ENCODE peak calls at places on chromosomes 2 and 18, in four cellular contexts. A is foreskin fibroblast; S is mucosa of descending colon; F is effector memory CD4-positive, alpha-beta T cell. X is an unnamed sample.
A peak's percentile ranks its signal among the peaks of the same experiment; 100 is the strongest.

GRCh38 chr18:76398295-76398694 is 96.7 kb downstream of the ZNF516 start:
- DNase-seq in A (no peak), S (no peak), F (no peak), X (no peak)

GRCh38 chr2:50951416-50951815 is 80.5 kb downstream of the NRXN1 start:
- DNase-seq in A (peak; percentile 3), S (no peak), F (no peak), X (no peak)

GRCh38 chr2:134158295-134158694 is 95.6 kb upstream of the MGAT5 start:
- DNase-seq in A (no peak), S (no peak), F (no peak), X (no peak)

GRCh38 chr2:160918909-160919503 is 241.2 kb upstream of the TANK start:
- DNase-seq in A (peak; percentile 45), S (peak; percentile 70), F (peak; percentile 14), X (no peak)

GRCh38 chr2:209960676-209961630 is 41.5 kb upstream of the RPE start:
- DNase-seq in A (peak; percentile 21), S (no peak), F (peak; percentile 1), X (no peak)

GRCh38 chr2:11738589-11739436 is 7.6 kb upstream of the LPIN1 start:
- DNase-seq in A (peak; percentile 91), S (peak; percentile 63), F (no peak), X (peak; percentile 69)

GRCh38 chr2:41024806-41025205 is 572.9 kb upstream of the SLC8A1 start:
- DNase-seq in A (no peak), S (no peak), F (no peak), X (no peak)

GRCh38 chr2:98868548-98869271 is 67.3 kb downstream of the CRACDL start:
- DNase-seq in A (no peak), S (peak; percentile 45), F (no peak), X (no peak)

GRCh38 chr2:28327963-28328922 is 64.4 kb upstream of the FOSL2 start:
- DNase-seq in A (peak; percentile 81), S (no peak), F (no peak), X (no peak)

GRCh38 chr2:3677436-3677835 is 19.4 kb downstream of the ALLC start:
- DNase-seq in A (no peak), S (no peak), F (no peak), X (no peak)

GRCh38 chr2:8144785-8145184 is 537.1 kb upstream of the ID2 start:
- DNase-seq in A (peak; percentile 80), S (no peak), F (no peak), X (peak; percentile 81)
- H3K4me3 ChIP-seq in A (no peak overlapping the region), S (no peak overlapping the region), F (no peak overlapping the region), X (no peak overlapping the region)

GRCh38 chr2:32627901-32628645 is at the start of gene TTC27:
- DNase-seq in A (peak; percentile 94), S (peak; percentile 98), F (peak; percentile 92), X (peak; percentile 83)

GRCh38 chr2:32624813-32625212 is 3.0 kb upstream of the TTC27 start:
- DNase-seq in A (no peak), S (no peak), F (no peak), X (no peak)

GRCh38 chr2:32623311-32623706 is 4.5 kb upstream of the TTC27 start:
- DNase-seq in A (no peak), S (no peak), F (no peak), X (no peak)

GRCh38 chr2:32626591-32627221 is 1.1 kb upstream of the TTC27 start:
- DNase-seq in A (no peak), S (no peak), F (no peak), X (no peak)

GRCh38 chr2:32627441-32627900 is 379 bp upstream of the TTC27 start:
- DNase-seq in A (peak; percentile 61), S (peak; percentile 55), F (no peak), X (peak; percentile 29)
- H3K4me3 ChIP-seq in A (peak overlapping the region; percentile 82), S (peak overlapping the region; percentile 23), F (peak overlapping the region; percentile 94), X (peak overlapping the region; percentile 72)

DNA sequence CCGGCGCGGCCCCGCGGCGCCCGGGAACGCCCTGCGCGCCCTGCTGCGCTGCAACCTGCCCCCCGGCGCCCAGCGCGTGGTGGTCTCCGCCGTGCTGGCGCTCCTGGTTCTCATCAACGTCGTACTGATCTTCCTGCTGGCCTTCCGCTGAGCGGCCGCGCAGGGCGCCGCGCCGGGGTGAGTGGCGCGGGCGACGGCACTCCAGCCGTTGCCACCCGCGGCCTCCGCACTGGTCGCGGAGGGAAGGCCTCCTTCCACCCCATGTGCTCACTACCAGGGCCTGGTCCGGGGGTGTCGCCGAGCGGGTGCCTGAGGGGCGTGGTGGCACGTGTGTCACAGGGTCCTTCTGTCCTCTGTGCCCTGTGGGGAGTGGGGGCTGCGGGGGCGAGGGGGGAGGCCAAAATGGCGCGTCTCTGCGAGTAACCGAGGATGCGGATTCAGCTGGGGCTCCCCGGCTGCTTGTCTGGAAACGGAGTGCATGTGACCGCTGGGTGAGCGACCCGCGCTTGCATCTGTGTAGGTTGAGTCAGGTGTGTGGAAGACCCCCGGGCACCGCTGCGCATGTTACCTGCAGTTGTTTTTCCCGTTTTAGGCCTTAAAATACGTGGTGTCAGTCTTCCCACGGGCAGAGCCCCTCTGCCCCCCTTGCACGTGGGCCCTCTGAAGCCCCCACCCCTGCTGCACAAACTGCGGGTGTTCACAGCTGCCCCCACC is 58.0 kb downstream of the FAM168B start:
- DNase-seq in A (no peak), S (no peak), F (no peak), X (no peak)
- H3K4me3 ChIP-seq in A (peak overlapping the region; percentile 40), S (no peak overlapping the region), F (no peak overlapping the region), X (peak overlapping the region; percentile 51)

GRCh38 chr2:96415684-96416083 is 80.1 kb downstream of the NCAPH start:
- DNase-seq in A (no peak), S (no peak), F (no peak), X (no peak)

GRCh38 chr2:96414161-96414713 is 78.7 kb downstream of the NCAPH start:
- DNase-seq in A (no peak), S (no peak), F (no peak), X (no peak)

GRCh38 chr2:96409543-96410184 is 74.1 kb downstream of the NCAPH start:
- DNase-seq in A (no peak), S (no peak), F (no peak), X (no peak)

GRCh38 chr2:96413067-96413722 is 77.6 kb downstream of the NCAPH start:
- DNase-seq in A (no peak), S (peak; percentile 46), F (no peak), X (no peak)

GRCh38 chr2:96412307-96413066 is 76.9 kb downstream of the NCAPH start:
- DNase-seq in A (no peak), S (no peak), F (no peak), X (no peak)
- H3K4me3 ChIP-seq in A (no peak overlapping the region), S (no peak overlapping the region), F (no peak overlapping the region), X (no peak overlapping the region)

DNA sequence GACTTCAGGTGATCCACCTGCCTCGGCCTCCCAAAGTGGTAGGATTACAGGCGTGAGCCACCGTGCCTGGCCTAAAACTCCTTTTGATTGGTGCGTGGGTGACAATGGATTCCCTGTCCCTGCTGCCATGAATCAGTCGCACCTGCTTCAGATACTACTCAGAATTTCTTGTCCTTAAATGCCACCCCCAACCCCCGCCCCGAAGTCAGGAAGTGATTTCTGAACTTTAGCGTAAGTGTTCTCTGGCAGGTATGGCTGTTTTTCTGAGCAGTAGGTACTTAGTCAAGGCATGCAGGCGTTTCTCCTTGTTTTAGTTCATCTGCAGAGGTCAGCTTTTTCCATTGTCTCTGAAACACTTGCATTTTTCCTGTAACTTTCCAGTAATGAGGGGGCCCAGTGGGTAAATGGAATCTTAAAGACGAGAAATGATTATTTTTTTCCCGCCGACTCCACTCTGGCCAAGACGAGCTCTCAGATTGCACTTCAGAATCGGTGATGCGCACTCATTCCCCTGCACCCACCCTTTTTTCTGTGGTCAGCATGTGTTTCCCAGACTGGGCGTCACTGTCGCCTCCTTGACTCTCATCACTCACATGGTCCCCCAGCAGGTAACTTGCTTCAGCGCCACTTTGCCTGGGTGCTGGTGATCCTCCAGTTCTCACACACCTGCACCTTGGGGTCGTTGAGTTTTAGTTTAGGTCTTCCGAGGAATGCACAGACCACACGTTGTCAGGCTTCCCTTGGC is 179.7 kb downstream of the GBX2 start:
- DNase-seq in A (no peak), S (no peak), F (no peak), X (no peak)
- H3K4me3 ChIP-seq in A (no peak overlapping the region), S (no peak overlapping the region), F (no peak overlapping the region), X (no peak overlapping the region)

DNA sequence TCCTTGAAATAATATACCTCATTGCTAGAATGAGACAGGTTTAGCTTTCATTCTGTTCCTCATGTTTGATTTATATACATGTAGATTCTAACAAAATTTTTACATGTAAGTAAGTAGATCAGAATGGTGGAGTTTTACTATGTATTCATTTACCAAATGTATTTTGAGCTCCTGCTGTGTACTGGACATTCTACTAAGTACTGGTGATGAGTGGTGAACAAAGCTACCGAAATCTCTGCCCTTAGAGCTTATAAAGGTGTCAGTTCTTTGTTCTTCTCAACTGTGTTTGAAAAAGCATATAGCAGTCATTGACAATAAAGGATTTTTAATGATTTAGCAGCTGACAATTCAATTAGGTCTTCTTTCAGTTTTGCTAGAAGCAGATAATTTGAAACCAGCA is 19.7 kb downstream of the MTA3 start:
- DNase-seq in A (no peak), S (no peak), F (no peak), X (no peak)
- H3K4me3 ChIP-seq in A (no peak overlapping the region), S (no peak overlapping the region), F (no peak overlapping the region), X (no peak overlapping the region)

GRCh38 chr2:113175101-113175628 is 1.4 kb downstream of the PSD4 start:
- DNase-seq in A (no peak), S (no peak), F (peak; percentile 48), X (no peak)
- H3K4me3 ChIP-seq in A (no peak overlapping the region), S (no peak overlapping the region), F (peak overlapping the region; percentile 58), X (no peak overlapping the region)

DNA sequence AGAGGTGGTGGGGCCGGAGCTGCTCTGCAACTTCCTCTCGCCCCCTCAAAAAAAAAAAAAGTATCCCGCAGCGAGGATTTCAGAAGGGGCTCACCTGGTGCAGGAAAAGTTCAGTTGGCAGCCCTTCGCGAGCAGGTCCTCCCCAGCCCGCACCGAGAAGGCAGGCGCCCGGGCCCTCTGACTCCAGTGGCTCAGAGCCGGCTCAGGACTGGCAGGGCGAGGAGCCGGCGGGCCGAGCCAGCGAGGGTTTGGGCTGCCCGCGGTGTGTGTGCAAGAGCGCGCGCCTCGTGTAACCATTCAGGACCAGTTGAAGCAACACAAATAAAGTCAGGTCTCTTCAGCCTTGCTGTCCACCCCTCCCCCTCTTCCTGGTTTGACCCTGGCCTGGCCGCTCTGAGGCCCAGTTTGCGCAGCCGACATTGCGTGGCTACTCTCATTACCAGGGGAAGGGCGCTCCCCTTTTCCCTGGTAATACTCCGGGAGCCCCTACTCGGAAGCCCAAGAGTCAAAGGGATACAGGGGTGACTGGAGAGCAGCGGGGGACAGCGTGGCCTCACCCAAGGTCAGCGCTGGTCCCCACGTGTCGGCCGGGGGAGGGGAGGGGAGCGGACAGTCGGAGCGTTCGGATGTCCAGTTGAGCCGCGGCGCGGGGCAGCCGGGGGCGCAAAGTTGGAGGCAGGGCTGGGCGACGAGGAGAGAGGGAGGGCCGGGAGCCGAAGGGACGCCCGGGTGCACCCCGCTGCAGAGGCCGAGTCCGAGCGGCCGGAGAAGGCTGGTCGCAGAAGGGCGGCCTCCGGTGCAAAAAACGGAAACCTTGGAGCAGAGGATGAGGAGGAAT is 12.3 kb downstream of the EN1 start:
- DNase-seq in A (no peak), S (no peak), F (no peak), X (no peak)
- H3K4me3 ChIP-seq in A (peak overlapping the region; percentile 42), S (no peak overlapping the region), F (peak overlapping the region; percentile 42), X (peak overlapping the region; percentile 54)

GRCh38 chr2:212956665-212957064 is 194.7 kb downstream of the IKZF2 start:
- DNase-seq in A (no peak), S (no peak), F (no peak), X (no peak)
- H3K4me3 ChIP-seq in A (no peak overlapping the region), S (no peak overlapping the region), F (no peak overlapping the region), X (no peak overlapping the region)

X was measured in skeletal muscle cell.